ENCODE peak calls at places on chromosome 11, in five cellular contexts. One of them, this sample, is unnamed.

GRCh38 chr11:133946541-133947297 is 10.0 kb downstream of the IGSF9B start:
- DNase-seq in AG04449: no peak
- DNase-seq in MM.1S: no peak
- DNase-seq in heart right ventricle: peak; percentile 50
- DNase-seq in thoracic aorta: no peak
- DNase-seq in this sample: no peak

GRCh38 chr11:116855413-116855812 is 18.0 kb upstream of the APOA1 start:
- DNase-seq in AG04449: no peak
- DNase-seq in MM.1S: no peak
- DNase-seq in heart right ventricle: no peak
- DNase-seq in thoracic aorta: no peak
- DNase-seq in this sample: no peak

GRCh38 chr11:14059491-14059890 is 97.0 kb downstream of the SPON1 start:
- DNase-seq in AG04449: no peak
- DNase-seq in MM.1S: no peak
- DNase-seq in heart right ventricle: peak; percentile 23
- DNase-seq in thoracic aorta: no peak
- DNase-seq in this sample: no peak

GRCh38 chr11:47186076-47186936 is at the start of gene PACSIN3:
- DNase-seq in AG04449: no peak
- DNase-seq in MM.1S: peak; percentile 43
- DNase-seq in heart right ventricle: peak; percentile 43
- DNase-seq in thoracic aorta: no peak
- DNase-seq in this sample: peak; percentile 55

GRCh38 chr11:126416542-126417090 is 61.1 kb downstream of the ST3GAL4 start:
- DNase-seq in AG04449: no peak
- DNase-seq in MM.1S: peak; percentile 22
- DNase-seq in heart right ventricle: peak; percentile 92
- DNase-seq in thoracic aorta: peak; percentile 63
- DNase-seq in this sample: peak; percentile 67

GRCh38 chr11:80816966-80817365 is 1376.1 kb upstream of the TENM4 start:
- DNase-seq in AG04449: no peak
- DNase-seq in MM.1S: no peak
- DNase-seq in heart right ventricle: no peak
- DNase-seq in thoracic aorta: no peak
- DNase-seq in this sample: no peak

GRCh38 chr11:12249590-12250260 is 127.6 kb upstream of the PARVA start:
- DNase-seq in AG04449: no peak
- DNase-seq in MM.1S: no peak
- DNase-seq in heart right ventricle: no peak
- DNase-seq in thoracic aorta: no peak
- DNase-seq in this sample: peak; percentile 29

GRCh38 chr11:98940913-98941312 is 79.8 kb upstream of the CNTN5 start:
- DNase-seq in AG04449: no peak
- DNase-seq in MM.1S: no peak
- DNase-seq in heart right ventricle: no peak
- DNase-seq in thoracic aorta: no peak
- DNase-seq in this sample: peak; percentile 78

GRCh38 chr11:70352074-70352473 is 46.3 kb upstream of the CTTN start:
- DNase-seq in AG04449: no peak
- DNase-seq in MM.1S: no peak
- DNase-seq in heart right ventricle: no peak
- DNase-seq in thoracic aorta: no peak
- DNase-seq in this sample: no peak

GRCh38 chr11:32792111-32792947 is 2.1 kb downstream of the CCDC73 start:
- DNase-seq in AG04449: no peak
- DNase-seq in MM.1S: no peak
- DNase-seq in heart right ventricle: no peak
- DNase-seq in thoracic aorta: no peak
- DNase-seq in this sample: peak; percentile 41

GRCh38 chr11:36167073-36167472 is 122.2 kb downstream of the COMMD9 start:
- DNase-seq in AG04449: no peak
- DNase-seq in MM.1S: no peak
- DNase-seq in heart right ventricle: no peak
- DNase-seq in thoracic aorta: no peak
- DNase-seq in this sample: no peak

GRCh38 chr11:86202013-86202336 is 42.6 kb upstream of the EED start:
- DNase-seq in AG04449: no peak
- DNase-seq in MM.1S: peak; percentile 27
- DNase-seq in heart right ventricle: no peak
- DNase-seq in thoracic aorta: no peak
- DNase-seq in this sample: no peak

GRCh38 chr11:26323837-26324236 is 8.1 kb upstream of the ANO3 start:
- DNase-seq in AG04449: no peak
- DNase-seq in MM.1S: no peak
- DNase-seq in heart right ventricle: no peak
- DNase-seq in thoracic aorta: no peak
- DNase-seq in this sample: no peak

GRCh38 chr11:78042858-78043257 is 19.8 kb upstream of the KCTD14 start:
- DNase-seq in AG04449: no peak
- DNase-seq in MM.1S: no peak
- DNase-seq in heart right ventricle: no peak
- DNase-seq in thoracic aorta: no peak
- DNase-seq in this sample: no peak

GRCh38 chr11:66087148-66087908 is 17.3 kb downstream of the PACS1 start:
- DNase-seq in AG04449: no peak
- DNase-seq in MM.1S: no peak
- DNase-seq in heart right ventricle: no peak
- DNase-seq in thoracic aorta: no peak
- DNase-seq in this sample: no peak

GRCh38 chr11:121672630-121673487 is 220.1 kb upstream of the SORL1-AS1 start:
- DNase-seq in AG04449: no peak
- DNase-seq in MM.1S: peak; percentile 50
- DNase-seq in heart right ventricle: no peak
- DNase-seq in thoracic aorta: no peak
- DNase-seq in this sample: peak; percentile 17

GRCh38 chr11:95092549-95093324 is 3.1 kb downstream of the ENDOD1 start:
- DNase-seq in AG04449: no peak
- DNase-seq in MM.1S: peak; percentile 35
- DNase-seq in heart right ventricle: no peak
- DNase-seq in thoracic aorta: no peak
- DNase-seq in this sample: peak; percentile 53

GRCh38 chr11:92266821-92267220 is 42.2 kb downstream of the FAT3 start:
- DNase-seq in AG04449: no peak
- DNase-seq in MM.1S: no peak
- DNase-seq in heart right ventricle: no peak
- DNase-seq in thoracic aorta: no peak
- DNase-seq in this sample: no peak

GRCh38 chr11:87425943-87426342 is 388.2 kb downstream of the TMEM135 start:
- DNase-seq in AG04449: no peak
- DNase-seq in MM.1S: no peak
- DNase-seq in heart right ventricle: no peak
- DNase-seq in thoracic aorta: no peak
- DNase-seq in this sample: no peak

GRCh38 chr11:58596621-58597020 is 17.8 kb downstream of the ZFP91 start:
- DNase-seq in AG04449: no peak
- DNase-seq in MM.1S: no peak
- DNase-seq in heart right ventricle: no peak
- DNase-seq in thoracic aorta: no peak
- DNase-seq in this sample: no peak

GRCh38 chr11:102220728-102221467 is 96.4 kb upstream of the BIRC3 start:
- DNase-seq in AG04449: no peak
- DNase-seq in MM.1S: no peak
- DNase-seq in heart right ventricle: no peak
- DNase-seq in thoracic aorta: no peak
- DNase-seq in this sample: peak; percentile 33

GRCh38 chr11:65321828-65322495 is 7.3 kb downstream of the CDC42EP2 start:
- DNase-seq in AG04449: no peak
- DNase-seq in MM.1S: no peak
- DNase-seq in heart right ventricle: no peak
- DNase-seq in thoracic aorta: no peak
- DNase-seq in this sample: no peak

GRCh38 chr11:64444838-64445441 is 86.0 kb downstream of the RPS6KA4 start:
- DNase-seq in AG04449: no peak
- DNase-seq in MM.1S: no peak
- DNase-seq in heart right ventricle: no peak
- DNase-seq in thoracic aorta: no peak
- DNase-seq in this sample: peak; percentile 47

GRCh38 chr11:45107051-45107450 is 39.4 kb upstream of the PRDM11 start:
- DNase-seq in AG04449: no peak
- DNase-seq in MM.1S: peak; percentile 48
- DNase-seq in heart right ventricle: no peak
- DNase-seq in thoracic aorta: no peak
- DNase-seq in this sample: no peak

DNA sequence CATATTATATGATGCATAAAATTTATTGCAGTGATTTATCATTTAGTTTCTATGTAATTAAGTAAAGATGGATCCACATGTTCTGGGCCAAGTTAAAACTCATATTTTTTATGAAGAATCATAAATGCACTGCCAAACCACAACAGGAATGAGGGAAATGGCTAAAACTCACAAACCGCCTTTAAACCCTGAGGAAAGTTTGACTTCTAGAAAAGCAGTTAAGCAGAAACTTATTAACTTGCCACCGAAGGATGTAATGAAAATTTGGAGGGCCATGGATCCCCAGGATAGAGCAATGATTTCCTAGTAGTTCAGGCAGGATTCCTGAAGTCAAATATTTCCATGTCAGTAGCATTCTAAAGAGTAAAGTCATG is 218.3 kb upstream of the CTSC start:
- DNase-seq in AG04449: no peak
- DNase-seq in MM.1S: no peak
- DNase-seq in heart right ventricle: no peak
- DNase-seq in thoracic aorta: no peak
- DNase-seq in this sample: no peak
- H3K4me3 ChIP-seq in AG04449: no peak overlapping the region
- H3K4me3 ChIP-seq in MM.1S: no peak overlapping the region
- H3K4me3 ChIP-seq in heart right ventricle: no peak overlapping the region
- H3K4me3 ChIP-seq in thoracic aorta: no peak overlapping the region
- H3K4me3 ChIP-seq in this sample: no peak overlapping the region

DNA sequence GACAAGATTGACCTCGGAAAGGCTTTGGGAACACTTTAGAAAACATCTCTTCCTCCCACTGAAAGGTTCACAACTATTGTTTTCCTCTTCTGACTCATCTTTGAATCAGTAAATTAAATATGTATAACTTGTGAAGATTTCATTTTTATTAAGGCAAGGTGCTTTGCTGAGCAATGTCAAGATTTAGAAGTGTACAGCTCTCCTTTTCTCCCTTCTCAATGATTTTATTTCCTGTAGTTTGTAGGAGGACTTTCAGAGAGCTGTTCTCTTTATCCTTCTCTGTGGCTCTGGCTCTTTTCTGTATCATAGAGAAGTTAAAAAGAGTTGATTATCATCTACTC is 594.2 kb downstream of the METTL15 start:
- DNase-seq in AG04449: no peak
- DNase-seq in MM.1S: no peak
- DNase-seq in heart right ventricle: no peak
- DNase-seq in thoracic aorta: no peak
- DNase-seq in this sample: no peak
- TF ChIP-seq CTCF in AG04449: no peak
- TF ChIP-seq CTCF in MM.1S: no peak
- TF ChIP-seq CTCF in heart right ventricle: no peak
- TF ChIP-seq CTCF in thoracic aorta: no peak
- TF ChIP-seq CTCF in this sample: no peak

GRCh38 chr11:847876-848275 is 5.2 kb downstream of the TSPAN4 start:
- DNase-seq in AG04449: no peak
- DNase-seq in MM.1S: no peak
- DNase-seq in heart right ventricle: no peak
- DNase-seq in thoracic aorta: no peak
- DNase-seq in this sample: no peak

GRCh38 chr11:848988-849824 is 6.6 kb downstream of the TSPAN4 start:
- DNase-seq in AG04449: no peak
- DNase-seq in MM.1S: peak; percentile 28
- DNase-seq in heart right ventricle: no peak
- DNase-seq in thoracic aorta: no peak
- DNase-seq in this sample: no peak

GRCh38 chr11:848380-848931 is 5.8 kb downstream of the TSPAN4 start:
- DNase-seq in AG04449: no peak
- DNase-seq in MM.1S: peak; percentile 49
- DNase-seq in heart right ventricle: no peak
- DNase-seq in thoracic aorta: no peak
- DNase-seq in this sample: peak; percentile 31

GRCh38 chr11:850777-851762 is 8.4 kb downstream of the TSPAN4 start:
- DNase-seq in AG04449: no peak
- DNase-seq in MM.1S: no peak
- DNase-seq in heart right ventricle: no peak
- DNase-seq in thoracic aorta: no peak
- DNase-seq in this sample: no peak

DNA sequence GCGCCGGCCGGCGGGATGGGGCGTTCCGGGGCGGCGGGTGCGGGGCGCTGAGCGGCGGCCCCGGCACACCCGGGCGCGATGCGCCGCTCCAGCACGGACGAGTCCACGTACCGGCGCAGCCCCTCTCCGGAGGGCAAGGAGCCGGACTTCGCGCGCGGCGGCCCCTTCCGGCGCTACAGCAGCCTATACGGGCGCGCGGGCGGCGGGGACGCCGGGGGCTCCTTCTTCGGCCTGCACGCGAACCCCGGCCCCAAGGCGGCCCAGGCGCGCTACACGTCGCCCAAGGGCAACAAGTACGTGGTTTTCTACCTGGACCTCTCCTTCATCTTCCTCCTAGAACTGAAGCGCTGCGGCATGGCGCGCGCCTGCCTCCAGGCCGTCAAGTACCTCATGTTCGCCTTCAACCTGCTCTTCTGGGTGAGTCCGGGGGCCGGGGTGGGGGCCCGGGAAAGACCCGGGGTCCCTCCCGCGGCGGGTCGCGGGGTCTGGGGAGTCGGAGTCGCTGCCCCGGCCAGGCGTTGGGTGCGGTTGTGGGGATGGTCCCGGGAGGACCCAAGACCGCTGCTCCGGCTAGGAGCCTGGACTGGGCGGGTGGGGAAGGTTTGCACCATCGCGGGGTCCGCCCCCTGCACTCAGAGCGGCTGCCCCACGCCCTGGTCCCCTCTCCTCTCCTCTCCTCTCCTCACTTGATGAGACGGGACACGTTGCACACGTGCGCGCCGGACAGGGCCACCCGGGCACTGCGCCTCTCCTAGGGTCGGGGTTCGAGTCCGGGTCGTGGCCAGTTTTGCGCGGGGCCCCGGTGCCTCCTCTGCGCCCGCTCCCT is 7.5 kb downstream of the TSPAN4 start:
- DNase-seq in AG04449: no peak
- DNase-seq in MM.1S: no peak
- DNase-seq in heart right ventricle: no peak
- DNase-seq in thoracic aorta: no peak
- DNase-seq in this sample: no peak
- H3K4me3 ChIP-seq in AG04449: peak overlapping the region; percentile 48
- H3K4me3 ChIP-seq in MM.1S: no peak overlapping the region
- H3K4me3 ChIP-seq in heart right ventricle: peak overlapping the region; percentile 37
- H3K4me3 ChIP-seq in thoracic aorta: peak overlapping the region; percentile 61
- H3K4me3 ChIP-seq in this sample: peak overlapping the region; percentile 4

GRCh38 chr11:20357150-20357549 is 6.4 kb upstream of the HTATIP2 start:
- DNase-seq in AG04449: no peak
- DNase-seq in MM.1S: no peak
- DNase-seq in heart right ventricle: no peak
- DNase-seq in thoracic aorta: no peak
- DNase-seq in this sample: no peak

GRCh38 chr11:20355221-20356219 is 8.0 kb upstream of the HTATIP2 start:
- DNase-seq in AG04449: no peak
- DNase-seq in MM.1S: peak; percentile 55
- DNase-seq in heart right ventricle: no peak
- DNase-seq in thoracic aorta: no peak
- DNase-seq in this sample: peak; percentile 56

GRCh38 chr11:20351151-20351550 is 12.4 kb upstream of the HTATIP2 start:
- DNase-seq in AG04449: no peak
- DNase-seq in MM.1S: no peak
- DNase-seq in heart right ventricle: no peak
- DNase-seq in thoracic aorta: no peak
- DNase-seq in this sample: peak; percentile 84

GRCh38 chr11:20353829-20354434 is 9.6 kb upstream of the HTATIP2 start:
- DNase-seq in AG04449: no peak
- DNase-seq in MM.1S: peak; percentile 40
- DNase-seq in heart right ventricle: peak; percentile 17
- DNase-seq in thoracic aorta: no peak
- DNase-seq in this sample: peak; percentile 60

GRCh38 chr11:20351870-20352269 is 11.6 kb upstream of the HTATIP2 start:
- DNase-seq in AG04449: no peak
- DNase-seq in MM.1S: no peak
- DNase-seq in heart right ventricle: no peak
- DNase-seq in thoracic aorta: no peak
- DNase-seq in this sample: no peak
- TF ChIP-seq CTCF in AG04449: no peak
- TF ChIP-seq CTCF in MM.1S: no peak
- TF ChIP-seq CTCF in heart right ventricle: no peak
- TF ChIP-seq CTCF in thoracic aorta: no peak
- TF ChIP-seq CTCF in this sample: no peak